ENCODE peak calls at places on chromosomes 16 and 17, in nine cellular contexts. D is heart right ventricle; I is iris pigment epithelial cell; Y is activated CD4-positive, alpha-beta T cell treated with anti-CD3 and anti-CD28 coated beads, Interleukin-2, amount 10 ng/mL, durations not matched to agents 7 days and 5 days; G is body of pancreas; Z is activated CD8-positive, alpha-beta T cell treated with anti-CD3 and anti-CD28 coated beads for 36 hours; N is cerebellar cortex; R is occipital lobe; B is ACHN. C is an unnamed sample.

GRCh38 chr17:19415806-19416775 is 5.1 kb downstream of the RNF112 start:
- DNase-seq in B (no peak), Z (no peak), N (peak), I (no peak), G (no peak), D (no peak), R (no peak), Y (no peak), C (no peak)

GRCh38 chr16:84947022-84947421 is 64.3 kb downstream of the ZDHHC7 start:
- DNase-seq in R (no peak), Y (no peak), N (peak), D (no peak), I (no peak), G (no peak), B (no peak), Z (no peak), C (peak)

GRCh38 chr17:78789663-78790181 is 7.6 kb upstream of the CYTH1 start:
- DNase-seq in G (peak), R (no peak), Y (peak), B (peak), D (peak), N (no peak), I (peak), Z (peak), C (no peak)

GRCh38 chr17:77089118-77089477 is 51.7 kb upstream of the SEC14L1 start:
- DNase-seq in D (no peak), N (no peak), B (peak), G (no peak), R (no peak), I (peak), Z (peak), Y (peak), C (peak)

GRCh38 chr17:43216369-43216761 is 4.7 kb downstream of the TMEM106A start:
- DNase-seq in Z (no peak), Y (no peak), R (no peak), G (no peak), D (no peak), B (no peak), N (no peak), I (no peak), C (no peak)

GRCh38 chr16:68085259-68086071 is at the start of gene NFATC3:
- DNase-seq in G (peak), Y (peak), D (peak), R (peak), B (peak), Z (peak), N (peak), I (peak), C (peak)

GRCh38 chr17:17603178-17603894 is 11.8 kb upstream of the PEMT start:
- DNase-seq in R (no peak), G (no peak), I (no peak), D (no peak), Y (no peak), N (peak), B (no peak), Z (no peak), C (no peak)

GRCh38 chr17:75763613-75764416 is 1.2 kb downstream of the GALK1 start:
- DNase-seq in R (no peak), Z (no peak), G (peak), Y (no peak), D (no peak), I (no peak), B (no peak), N (no peak), C (no peak)

GRCh38 chr16:91484-91883 is 13.5 kb downstream of the MPG start:
- DNase-seq in Z (no peak), R (peak), D (no peak), B (no peak), G (no peak), N (peak), Y (no peak), I (peak), C (no peak)

GRCh38 chr17:81401727-81402529 is 6.7 kb downstream of the BAHCC1 start:
- DNase-seq in B (peak), Z (peak), G (no peak), N (peak), D (peak), Y (no peak), I (peak), R (no peak), C (peak)

GRCh38 chr16:57185945-57186629 is at the start of the genes PSME3IP1 and RSPRY1:
- DNase-seq in N (peak), R (peak), B (peak), D (peak), Y (peak), G (peak), I (peak), Z (peak), C (peak)

GRCh38 chr17:21161498-21162393 is 35.0 kb downstream of the DHRS7B start:
- DNase-seq in I (peak), D (no peak), Z (no peak), B (no peak), N (no peak), R (no peak), Y (no peak), G (no peak), C (no peak)

GRCh38 chr17:15469260-15469659 is 1.8 kb upstream of the CDRT4 start:
- DNase-seq in B (no peak), R (no peak), Z (no peak), Y (no peak), I (peak), D (peak), N (no peak), G (no peak), C (no peak)

GRCh38 chr16:85969591-85969990 is 70.6 kb downstream of the IRF8 start:
- DNase-seq in N (no peak), R (no peak), Y (no peak), Z (no peak), D (no peak), I (peak), G (no peak), B (no peak), C (no peak)

GRCh38 chr17:30580916-30581315 is 103.7 kb downstream of the GOSR1 start:
- DNase-seq in B (no peak), N (no peak), Y (no peak), I (peak), D (no peak), R (no peak), G (no peak), Z (no peak), C (no peak)

GRCh38 chr16:75011634-75012307 is 12.9 kb downstream of the ZNRF1 start:
- DNase-seq in I (peak), D (no peak), Z (peak), B (peak), R (peak), N (no peak), Y (no peak), G (no peak), C (peak)

GRCh38 chr17:71127416-71127815 is 958.1 kb downstream of the KCNJ2 start:
- DNase-seq in D (no peak), G (no peak), Z (no peak), Y (no peak), R (no peak), N (no peak), I (no peak), B (no peak), C (no peak)

GRCh38 chr17:77106874-77107358 is 33.9 kb upstream of the SEC14L1 start:
- DNase-seq in N (no peak), Y (no peak), G (no peak), R (no peak), B (no peak), I (no peak), D (no peak), Z (peak), C (no peak)

GRCh38 chr16:78065344-78065743 is 34.1 kb upstream of the WWOX start:
- DNase-seq in I (peak), Z (no peak), N (no peak), Y (no peak), D (no peak), G (no peak), B (no peak), R (no peak), C (no peak)

GRCh38 chr17:45243750-45244149 is 18.1 kb downstream of the SPATA32 start:
- DNase-seq in N (no peak), Z (no peak), G (no peak), D (no peak), R (no peak), I (no peak), B (no peak), Y (no peak), C (no peak)

GRCh38 chr17:33523577-33523981 is 230.5 kb upstream of the ASIC2 start:
- DNase-seq in Z (no peak), I (no peak), G (no peak), R (peak), Y (no peak), D (no peak), B (no peak), N (no peak), C (peak)

GRCh38 chr17:20114466-20114865 is 105.3 kb downstream of the SPECC1 start:
- DNase-seq in B (no peak), I (no peak), Z (no peak), R (no peak), G (no peak), Y (no peak), N (no peak), D (no peak), C (peak)

GRCh38 chr16:1108299-1109252 is 12.5 kb upstream of the C1QTNF8 start:
- DNase-seq in G (peak), R (no peak), B (peak), Z (no peak), N (peak), Y (no peak), D (peak), I (no peak), C (no peak)

GRCh38 chr16:79393564-79393963 is 207.0 kb downstream of the MAF start:
- DNase-seq in Y (no peak), R (no peak), G (no peak), D (no peak), N (no peak), I (no peak), Z (no peak), B (no peak), C (no peak)

GRCh38 chr16:85436207-85436606 is 176.9 kb upstream of the GSE1 start:
- DNase-seq in B (no peak), G (no peak), Z (no peak), Y (no peak), R (no peak), N (no peak), I (no peak), D (no peak), C (no peak)

GRCh38 chr17:66925811-66926500 is 38.6 kb upstream of the CACNG4 start:
- DNase-seq in R (no peak), B (no peak), D (no peak), G (no peak), N (no peak), Y (no peak), Z (no peak), I (no peak), C (no peak)

GRCh38 chr17:1746975-1747543 is 4.4 kb downstream of the SERPINF2 start:
- DNase-seq in N (peak), R (no peak), Z (no peak), Y (no peak), I (no peak), D (no peak), B (no peak), G (no peak), C (no peak)

GRCh38 chr17:82794781-82795505 is 43.1 kb downstream of the TBCD start:
- DNase-seq in N (no peak), G (no peak), B (no peak), R (no peak), I (no peak), Z (no peak), D (no peak), Y (no peak), C (no peak)

GRCh38 chr17:39619786-39620101 is 7.0 kb upstream of the PPP1R1B start:
- DNase-seq in D (no peak), I (no peak), N (no peak), Y (no peak), B (no peak), G (no peak), R (no peak), Z (no peak), C (no peak)

GRCh38 chr17:27224526-27225315 is 69.2 kb upstream of the WSB1 start:
- DNase-seq in Z (no peak), N (no peak), R (no peak), Y (no peak), G (no peak), B (no peak), D (no peak), I (peak), C (no peak)

GRCh38 chr16:49352923-49353322 is 20.7 kb upstream of the C16orf78 start:
- DNase-seq in Y (no peak), I (peak), N (no peak), B (peak), G (no peak), Z (no peak), R (no peak), D (no peak), C (peak)

GRCh38 chr16:85258616-85259015 is 146.3 kb upstream of the CIBAR2 start:
- DNase-seq in D (no peak), R (no peak), Y (no peak), B (no peak), I (no peak), N (no peak), Z (no peak), G (no peak), C (peak)

GRCh38 chr16:31869511-31870201 is 4.0 kb upstream of the ZNF267 start:
- DNase-seq in I (peak), Z (peak), N (no peak), R (no peak), Y (peak), B (peak), G (no peak), D (no peak), C (peak)

GRCh38 chr17:60173304-60173807 is 23.6 kb downstream of the CA4 start:
- DNase-seq in D (no peak), G (no peak), B (no peak), Z (no peak), Y (no peak), I (no peak), R (no peak), N (peak), C (peak)

GRCh38 chr17:72790194-72790593 is 302.3 kb downstream of the SLC39A11 start:
- DNase-seq in R (no peak), Z (no peak), G (no peak), B (no peak), D (no peak), I (no peak), N (peak), Y (no peak), C (no peak)

GRCh38 chr16:61042736-61043135 is 993.5 kb downstream of the CDH8 start:
- DNase-seq in I (no peak), R (no peak), Z (no peak), N (no peak), Y (no peak), G (no peak), B (peak), D (no peak), C (peak)

C was measured in NB4.